ENCODE peak calls at places on chromosomes 11 and 22, in four cellular contexts. J is RWPE1, M is IMR-90, G is epithelial cell of esophagus. Y is an unnamed sample.

GRCh38 chr11:93646399-93646798 is 15.1 kb upstream of the CEP295 start:
- DNase-seq in G (no peak), M (no peak), J (no peak), Y (no peak)

GRCh38 chr11:60700689-60701508 is 1.5 kb downstream of the MS4A8 start:
- DNase-seq in M (no peak), J (peak; percentile 33), G (peak; percentile 13), Y (peak; percentile 29)

GRCh38 chr11:102924851-102925380 is 30.6 kb downstream of the MMP13 start:
- DNase-seq in M (no peak), J (no peak), G (no peak), Y (no peak)

GRCh38 chr22:24107668-24108067 is 73.6 kb upstream of the SUSD2 start:
- DNase-seq in J (peak; percentile 4), G (peak; percentile 59), M (peak; percentile 90), Y (peak; percentile 60)

GRCh38 chr11:6443269-6444003 is 2.6 kb upstream of the HPX start:
- DNase-seq in M (peak; percentile 50), J (peak; percentile 46), G (peak; percentile 61), Y (peak; percentile 57)

GRCh38 chr11:19032990-19033389 is 27.5 kb downstream of the MRGPRX2 start:
- DNase-seq in J (no peak), M (no peak), G (no peak), Y (no peak)

GRCh38 chr11:86749376-86749775 is 51.0 kb upstream of the PRSS23 start:
- DNase-seq in G (no peak), M (no peak), J (no peak), Y (no peak)

GRCh38 chr11:84289381-84289906 is 1003.3 kb upstream of the CCDC90B start:
- DNase-seq in G (peak; percentile 47), M (peak; percentile 78), J (peak; percentile 3), Y (no peak)

GRCh38 chr22:38271927-38272372 is 860 bp downstream of the TMEM184B start:
- DNase-seq in G (peak; percentile 56), J (peak; percentile 19), M (no peak), Y (no peak)

GRCh38 chr11:3215346-3216026 is 3.1 kb downstream of the MRGPRG start:
- DNase-seq in G (no peak), M (no peak), J (no peak), Y (no peak)

DNA sequence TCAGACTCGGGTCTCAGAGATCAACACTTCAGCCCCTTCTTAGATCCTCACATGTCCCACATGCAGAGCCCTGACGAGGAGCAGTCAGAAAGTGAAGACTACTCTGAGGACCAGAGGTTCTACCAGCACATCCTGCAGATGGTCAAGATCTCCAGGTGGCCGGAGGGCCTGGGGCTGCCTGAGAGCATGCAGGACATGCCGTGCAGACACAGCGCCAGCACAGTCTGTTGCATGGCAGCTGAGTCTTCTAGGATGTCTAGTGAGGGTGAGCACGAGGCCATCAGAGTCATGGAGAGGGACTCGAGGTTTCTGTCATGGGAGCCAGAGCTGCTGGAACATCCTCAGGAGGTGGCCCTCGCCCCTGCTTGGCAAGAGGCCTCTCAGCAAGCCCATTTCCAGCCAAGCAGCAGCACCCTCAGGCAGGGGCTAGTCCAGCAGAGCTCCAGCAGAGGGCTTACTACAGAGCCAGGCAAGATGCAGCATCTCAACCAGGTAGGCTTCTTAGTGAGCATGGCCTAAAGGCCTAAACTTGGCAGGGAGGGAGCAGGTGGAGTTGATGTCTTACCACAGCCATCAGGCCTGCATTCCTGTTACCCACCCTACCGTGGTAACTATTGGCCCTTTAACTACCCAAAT is 28.6 kb downstream of the CEP164 start:
- DNase-seq in G (no peak), J (no peak), M (no peak), Y (no peak)
- TF ChIP-seq CTCF in G (no peak), J (no peak), M (no peak), Y (no peak)

GRCh38 chr11:101870510-101870909 is 44.3 kb upstream of the CEP126 start:
- DNase-seq in G (peak; percentile 83), M (peak; percentile 87), J (peak; percentile 75), Y (peak; percentile 82)
- TF ChIP-seq CTCF in G (no peak), M (no peak), J (no peak), Y (no peak)

GRCh38 chr22:17171016-17171312 is 11.9 kb upstream of the HDHD5 start:
- DNase-seq in J (no peak), G (no peak), M (no peak), Y (no peak)
- TF ChIP-seq CTCF in J (no peak), G (no peak), M (peak; percentile 20), Y (no peak)

GRCh38 chr11:34602245-34602644 is 18.6 kb upstream of the EHF start:
- DNase-seq in J (peak; percentile 15), G (peak; percentile 52), M (no peak), Y (peak; percentile 61)
- TF ChIP-seq CTCF in J (no peak), G (no peak), M (no peak), Y (no peak)

GRCh38 chr22:41094036-41094435 is 1.6 kb downstream of the EP300 start:
- DNase-seq in J (peak; percentile 7), M (peak; percentile 40), G (peak; percentile 43), Y (peak; percentile 42)

GRCh38 chr22:41096391-41096790 is 4.0 kb downstream of the EP300 start:
- DNase-seq in J (no peak), M (no peak), G (no peak), Y (no peak)

GRCh38 chr22:41091139-41092022 is 1.0 kb upstream of the EP300 start:
- DNase-seq in J (peak; percentile 96), G (peak; percentile 99), M (peak; percentile 98), Y (peak; percentile 99)

GRCh38 chr22:41092847-41093371 is 517 bp downstream of the EP300 start:
- DNase-seq in J (peak; percentile 15), G (peak; percentile 37), M (peak; percentile 20), Y (peak; percentile 51)

DNA sequence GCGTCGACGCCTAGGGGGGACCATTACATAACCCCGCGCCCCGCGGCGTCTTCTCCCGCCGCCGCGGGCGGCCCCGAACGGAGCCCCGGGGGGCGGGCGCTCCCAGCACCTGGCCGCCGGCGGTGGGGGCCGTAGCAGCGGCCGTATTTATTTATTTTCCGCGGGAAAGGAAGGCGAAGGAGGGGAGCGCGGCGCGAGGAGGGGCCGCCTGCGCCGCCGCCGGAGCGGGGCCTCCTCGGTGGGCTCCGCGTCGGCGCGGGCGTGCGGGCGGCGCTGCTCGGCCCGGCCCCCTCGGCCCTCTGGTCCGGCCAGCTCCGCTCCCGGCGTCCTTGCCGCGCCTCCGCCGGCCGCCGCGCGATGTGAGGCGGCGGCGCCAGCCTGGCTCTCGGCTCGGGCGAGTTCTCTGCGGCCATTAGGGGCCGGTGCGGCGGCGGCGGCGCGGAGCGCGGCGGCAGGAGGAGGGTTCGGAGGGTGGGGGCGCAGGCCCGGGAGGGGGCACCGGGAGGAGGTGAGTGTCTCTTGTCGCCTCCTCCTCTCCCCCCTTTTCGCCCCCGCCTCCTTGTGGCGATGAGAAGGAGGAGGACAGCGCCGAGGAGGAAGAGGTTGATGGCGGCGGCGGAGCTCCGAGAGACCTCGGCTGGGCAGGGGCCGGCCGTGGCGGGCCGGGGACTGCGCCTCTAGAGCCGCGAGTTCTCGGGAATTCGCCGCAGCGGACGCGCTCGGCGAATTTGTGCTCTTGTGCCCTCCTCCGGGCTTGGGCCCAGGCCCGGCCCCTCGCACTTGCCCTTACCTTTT is at the start of gene EP300:
- DNase-seq in M (peak; percentile 68), G (peak; percentile 77), J (peak; percentile 36), Y (peak; percentile 80)
- TF ChIP-seq CTCF in M (peak; percentile 19), G (peak; percentile 35), J (no peak), Y (no peak)

GRCh38 chr22:36998620-36999351 is 20.5 kb downstream of the TST start:
- DNase-seq in M (peak; percentile 15), G (peak; percentile 68), J (peak; percentile 30), Y (peak; percentile 78)
- TF ChIP-seq CTCF in M (no peak), G (no peak), J (no peak), Y (peak; percentile 6)

Y was measured in MCF 10A.